ENCODE peak calls at places on chromosome 14, in five cellular contexts. L, Z, R, B and S are unnamed samples.
A peak's percentile ranks its signal among the peaks of the same experiment; 100 is the strongest.

GRCh38 chr14:57205953-57206352 is 62.8 kb downstream of the EXOC5 start:
- DNase-seq in L (no peak), Z (no peak), R (no peak), B (no peak), S (no peak)

GRCh38 chr14:95817271-95817670 is 59.4 kb upstream of the TUNAR start:
- DNase-seq in L (no peak), Z (no peak), R (no peak), B (peak; percentile 36), S (no peak)

GRCh38 chr14:68124885-68125731 is 305.5 kb downstream of the RAD51B start:
- DNase-seq in L (no peak), Z (no peak), R (no peak), B (no peak), S (no peak)

GRCh38 chr14:51525705-51526104 is 126.0 kb upstream of the FRMD6 start:
- DNase-seq in L (no peak), Z (no peak), R (no peak), B (no peak), S (no peak)

GRCh38 chr14:35535794-35536112 is 1.8 kb downstream of the INSM2 start:
- DNase-seq in L (no peak), Z (no peak), R (no peak), B (no peak), S (no peak)

GRCh38 chr14:88882236-88882635 is 57.8 kb downstream of the TTC8 start:
- DNase-seq in L (no peak), Z (no peak), R (no peak), B (no peak), S (no peak)

GRCh38 chr14:27318769-27319280 is 721.0 kb upstream of the NOVA1 start:
- DNase-seq in L (no peak), Z (no peak), R (no peak), B (no peak), S (no peak)

GRCh38 chr14:69719501-69719951 is 47.4 kb upstream of the SRSF5 start:
- DNase-seq in L (no peak), Z (no peak), R (no peak), B (no peak), S (no peak)

GRCh38 chr14:99182548-99183115 is 89.4 kb downstream of the BCL11B start:
- DNase-seq in L (no peak), Z (no peak), R (no peak), B (no peak), S (no peak)

GRCh38 chr14:93655078-93655750 is 133.1 kb downstream of the PRIMA1 start:
- DNase-seq in L (no peak), Z (no peak), R (peak; percentile 42), B (no peak), S (peak; percentile 29)

GRCh38 chr14:24238527-24239037 is 3.8 kb downstream of the TINF2 start:
- DNase-seq in L (no peak), Z (no peak), R (no peak), B (no peak), S (no peak)

GRCh38 chr14:66082009-66082408 is 404.2 kb upstream of the CCDC196 start:
- DNase-seq in L (no peak), Z (no peak), R (no peak), B (no peak), S (no peak)

GRCh38 chr14:99529899-99530298 is 48.7 kb downstream of the CCNK start:
- DNase-seq in L (no peak), Z (no peak), R (no peak), B (no peak), S (no peak)

GRCh38 chr14:25090281-25090680 is 40.3 kb upstream of the STXBP6 start:
- DNase-seq in L (no peak), Z (no peak), R (no peak), B (no peak), S (no peak)

GRCh38 chr14:79661762-79662161 is 549.5 kb downstream of the DIO2 start:
- DNase-seq in L (no peak), Z (no peak), R (no peak), B (no peak), S (no peak)

GRCh38 chr14:95340201-95340697 is 20.5 kb upstream of the CLMN start:
- DNase-seq in L (no peak), Z (peak; percentile 93), R (peak; percentile 98), B (no peak), S (peak; percentile 95)

GRCh38 chr14:99132821-99133562 is 139.0 kb downstream of the BCL11B start:
- DNase-seq in L (no peak), Z (peak; percentile 15), R (no peak), B (no peak), S (no peak)

GRCh38 chr14:91649930-91650329 is 82.0 kb downstream of the CATSPERB start:
- DNase-seq in L (no peak), Z (no peak), R (peak; percentile 45), B (no peak), S (peak; percentile 22)

GRCh38 chr14:105473677-105474477 is 744 bp upstream of the CRIP2 start:
- DNase-seq in L (peak; percentile 57), Z (peak; percentile 85), R (peak; percentile 73), B (peak; percentile 92), S (peak; percentile 81)

GRCh38 chr14:92959189-92959531 is 36.2 kb downstream of the CHGA start:
- DNase-seq in L (no peak), Z (no peak), R (no peak), B (no peak), S (no peak)

GRCh38 chr14:54651649-54652048 is 84.7 kb downstream of the SAMD4A start:
- DNase-seq in L (no peak), Z (no peak), R (no peak), B (no peak), S (no peak)

GRCh38 chr14:33062881-33063280 is 124.2 kb downstream of the NPAS3 start:
- DNase-seq in L (no peak), Z (no peak), R (no peak), B (no peak), S (no peak)

GRCh38 chr14:100285913-100286400 is 20.3 kb downstream of the SLC25A29 start:
- DNase-seq in L (no peak), Z (no peak), R (no peak), B (no peak), S (no peak)

GRCh38 chr14:25041484-25041883 is 8.5 kb downstream of the STXBP6 start:
- DNase-seq in L (no peak), Z (no peak), R (no peak), B (no peak), S (no peak)

GRCh38 chr14:32059702-32060101 is 17.4 kb upstream of the ARHGAP5 start:
- DNase-seq in L (no peak), Z (no peak), R (peak; percentile 15), B (no peak), S (no peak)